ENCODE peak calls at places on chromosome 11, in eight cellular contexts. B, Y, Z, J, O, G, F and N are unnamed samples.

GRCh38 chr11:126175261-126175885 is 36.1 kb downstream of the RPUSD4 start:
- DNase-seq in B (no peak), Y (peak), Z (no peak), J (no peak), O (no peak), G (no peak), F (no peak), N (peak)

GRCh38 chr11:65640483-65641207 is 2.7 kb downstream of the SIPA1 start:
- DNase-seq in B (no peak), Y (no peak), Z (no peak), J (peak), O (peak), G (peak), F (no peak), N (no peak)

GRCh38 chr11:14417186-14417585 is 58.2 kb upstream of the RRAS2 start:
- DNase-seq in B (no peak), Y (peak), Z (no peak), J (no peak), O (no peak), G (no peak), F (no peak), N (peak)

GRCh38 chr11:16801288-16801980 is 63.0 kb downstream of the C11orf58 start:
- DNase-seq in B (no peak), Y (no peak), Z (no peak), J (no peak), O (no peak), G (no peak), F (no peak), N (no peak)

GRCh38 chr11:64225608-64226506 is at the start of the genes NUDT22 and TRPT1:
- DNase-seq in B (peak), Y (peak), Z (no peak), J (peak), O (peak), G (peak), F (peak), N (peak)

GRCh38 chr11:85517272-85517671 is 109.9 kb downstream of the DLG2 start:
- DNase-seq in B (no peak), Y (no peak), Z (no peak), J (no peak), O (no peak), G (no peak), F (no peak), N (no peak)

GRCh38 chr11:3927129-3927796 is 71.8 kb downstream of the STIM1 start:
- DNase-seq in B (no peak), Y (no peak), Z (no peak), J (no peak), O (no peak), G (no peak), F (no peak), N (no peak)

GRCh38 chr11:28342704-28343103 is 234.5 kb downstream of the METTL15 start:
- DNase-seq in B (no peak), Y (peak), Z (peak), J (no peak), O (no peak), G (no peak), F (no peak), N (peak)

GRCh38 chr11:129951201-129951882 is 51.3 kb downstream of the PRDM10 start:
- DNase-seq in B (no peak), Y (no peak), Z (no peak), J (no peak), O (no peak), G (no peak), F (no peak), N (no peak)

GRCh38 chr11:126489791-126490190 is 134.3 kb downstream of the ST3GAL4 start:
- DNase-seq in B (no peak), Y (no peak), Z (no peak), J (no peak), O (no peak), G (no peak), F (no peak), N (no peak)

GRCh38 chr11:86041975-86042378 is 26.9 kb downstream of the PICALM start:
- DNase-seq in B (peak), Y (peak), Z (peak), J (peak), O (no peak), G (peak), F (peak), N (peak)